ENCODE peak calls at places on chromosome 5, in four cellular contexts. F, O, Q and W are unnamed samples.
A peak's percentile ranks its signal among the peaks of the same experiment; 100 is the strongest.

GRCh38 chr5:71748360-71748759 is 29.3 kb downstream of the CARTPT start:
- DNase-seq in O (no peak), F (no peak), Q (no peak), W (no peak)

GRCh38 chr5:159912033-159912800 is 4.1 kb upstream of the ADRA1B start:
- DNase-seq in O (no peak), Q (peak; percentile 86), F (peak; percentile 82), W (no peak)

GRCh38 chr5:100456615-100457014 is 78.6 kb upstream of the FAM174A start:
- DNase-seq in F (no peak), O (no peak), Q (no peak), W (no peak)

GRCh38 chr5:79109527-79110492 is 1.8 kb upstream of the BHMT start:
- DNase-seq in O (peak; percentile 29), F (no peak), Q (no peak), W (no peak)

GRCh38 chr5:103224118-103224893 is 34.3 kb upstream of the MACIR start:
- DNase-seq in Q (peak; percentile 69), O (peak; percentile 57), F (peak; percentile 50), W (peak; percentile 19)

GRCh38 chr5:6766558-6767191 is 53.4 kb downstream of the TENT4A start:
- DNase-seq in O (peak; percentile 77), F (peak; percentile 52), Q (peak; percentile 65), W (peak; percentile 89)

GRCh38 chr5:149860801-149861322 is 83.7 kb downstream of the PDE6A start:
- DNase-seq in Q (peak; percentile 44), O (no peak), F (peak; percentile 26), W (no peak)

GRCh38 chr5:3740546-3741371 is 145.1 kb downstream of the IRX1 start:
- DNase-seq in Q (peak; percentile 68), O (no peak), F (peak; percentile 55), W (peak; percentile 11)

GRCh38 chr5:172646716-172647285 is 5.7 kb downstream of the NEURL1B start:
- DNase-seq in O (no peak), F (no peak), Q (no peak), W (no peak)

GRCh38 chr5:141303756-141304155 is at the start of gene SLC25A2:
- DNase-seq in O (no peak), F (no peak), Q (no peak), W (no peak)

GRCh38 chr5:21654551-21654950 is 1198.6 kb downstream of the CDH12 start:
- DNase-seq in O (no peak), F (no peak), Q (no peak), W (no peak)

GRCh38 chr5:150624334-150625163 is 15.9 kb upstream of the SYNPO start:
- DNase-seq in F (no peak), Q (no peak), O (no peak), W (no peak)

GRCh38 chr5:73451218-73452130 is 2.9 kb upstream of the FOXD1 start:
- DNase-seq in Q (peak; percentile 56), F (no peak), O (no peak), W (no peak)

GRCh38 chr5:73452215-73452614 is 3.6 kb upstream of the FOXD1 start:
- DNase-seq in F (no peak), Q (no peak), O (no peak), W (no peak)

GRCh38 chr5:73448451-73449136 is at the start of gene FOXD1:
- DNase-seq in F (peak; percentile 96), O (peak; percentile 92), Q (peak; percentile 98), W (peak; percentile 52)

GRCh38 chr5:73450041-73450598 is 1.5 kb upstream of the FOXD1 start:
- DNase-seq in Q (no peak), O (no peak), F (no peak), W (no peak)

GRCh38 chr5:73450672-73451217 is 2.2 kb upstream of the FOXD1 start:
- DNase-seq in O (no peak), Q (peak; percentile 52), F (no peak), W (no peak)
- TF ChIP-seq EZH2 in O (no peak), Q (no peak), F (no peak), W (no peak)

GRCh38 chr5:18043344-18043743 is 409.1 kb downstream of the TAF11L14 start:
- DNase-seq in Q (no peak), O (no peak), F (no peak), W (no peak)
- TF ChIP-seq EZH2 in Q (no peak), O (no peak), F (no peak), W (no peak)

GRCh38 chr5:174925586-174925985 is 201.2 kb downstream of the MSX2 start:
- DNase-seq in O (no peak), F (no peak), Q (no peak), W (no peak)
- TF ChIP-seq EZH2 in O (no peak), F (no peak), Q (no peak), W (no peak)

GRCh38 chr5:132828846-132829494 is 1.5 kb downstream of the SHROOM1 start:
- DNase-seq in Q (no peak), F (no peak), O (no peak), W (no peak)
- TF ChIP-seq EZH2 in Q (no peak), F (no peak), O (no peak), W (no peak)

GRCh38 chr5:33261305-33261704 is 179.5 kb upstream of the TARS1 start:
- DNase-seq in O (no peak), F (peak; percentile 78), Q (peak; percentile 82), W (no peak)

GRCh38 chr5:33258553-33258952 is 182.2 kb upstream of the TARS1 start:
- DNase-seq in Q (peak; percentile 56), F (peak; percentile 47), O (no peak), W (no peak)

GRCh38 chr5:33260098-33260497 is 180.7 kb upstream of the TARS1 start:
- DNase-seq in O (no peak), Q (peak; percentile 60), F (peak; percentile 45), W (no peak)

GRCh38 chr5:33257807-33258491 is 182.8 kb upstream of the TARS1 start:
- DNase-seq in Q (peak; percentile 91), O (peak; percentile 3), F (peak; percentile 90), W (no peak)

DNA sequence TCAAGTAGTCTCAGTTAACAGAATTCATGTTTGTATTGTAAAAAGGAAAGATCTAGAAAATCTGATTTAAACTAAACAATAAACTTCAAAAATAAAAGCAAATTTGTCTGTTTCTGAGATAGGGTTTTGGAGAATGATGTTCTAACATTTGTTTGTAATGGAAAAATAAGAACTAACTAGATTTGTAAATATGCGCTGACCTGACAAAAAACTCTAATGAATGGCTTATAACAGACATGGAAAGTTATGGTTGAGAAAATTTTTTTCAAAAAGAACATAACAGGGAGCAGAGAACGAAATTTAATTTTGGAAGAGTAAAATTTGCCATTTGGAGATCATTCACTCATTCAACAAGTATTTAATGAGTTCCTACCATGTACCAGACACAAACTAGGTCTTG is 179.0 kb upstream of the TARS1 start:
- DNase-seq in Q (no peak), F (no peak), O (no peak), W (no peak)
- TF ChIP-seq EZH2 in Q (no peak), F (no peak), O (no peak), W (no peak)

DNA sequence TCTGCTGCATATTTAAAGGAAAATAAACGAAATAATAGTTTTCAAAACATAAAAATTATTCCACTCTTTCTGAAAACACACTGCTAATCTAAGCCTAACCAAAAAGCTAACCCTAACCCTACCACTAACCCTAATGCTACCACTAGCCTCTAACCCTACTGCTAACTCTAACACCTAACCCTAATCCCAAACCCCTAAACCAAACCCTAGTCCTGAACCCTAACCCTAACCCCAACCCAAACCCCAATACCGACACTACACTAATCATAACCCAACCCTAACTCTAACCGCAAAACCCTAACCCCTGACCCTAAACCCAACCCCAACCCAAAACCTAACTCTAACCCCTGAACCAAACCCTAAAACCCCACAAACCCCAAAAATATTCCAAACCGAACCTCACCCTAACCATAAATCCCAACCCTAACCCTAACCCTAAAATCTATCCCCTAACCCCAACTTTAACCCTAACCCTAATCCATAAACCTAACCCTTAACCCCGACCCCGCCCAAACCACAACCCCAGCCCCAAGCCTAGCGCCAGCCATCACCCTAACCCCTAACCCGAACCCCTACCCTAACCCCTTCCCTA is 41.9 kb upstream of the PLEKHG4B start:
- DNase-seq in F (no peak), O (no peak), Q (no peak), W (no peak)
- TF ChIP-seq EZH2 in F (no peak), O (no peak), Q (no peak), W (no peak)

GRCh38 chr5:176847155-176847554 is 36.8 kb downstream of the UNC5A start:
- DNase-seq in Q (no peak), O (no peak), F (no peak), W (no peak)
- TF ChIP-seq EZH2 in Q (no peak), O (no peak), F (peak; percentile 47), W (no peak)

GRCh38 chr5:43425965-43426364 is 13.8 kb upstream of the CCL28 start:
- DNase-seq in O (no peak), F (peak; percentile 98), Q (peak; percentile 98), W (peak; percentile 35)

GRCh38 chr5:43418561-43418960 is 6.4 kb upstream of the CCL28 start:
- DNase-seq in Q (no peak), O (no peak), F (no peak), W (no peak)

GRCh38 chr5:43422143-43422542 is 10.0 kb upstream of the CCL28 start:
- DNase-seq in O (no peak), Q (peak; percentile 92), F (peak; percentile 93), W (no peak)

GRCh38 chr5:43420241-43420640 is 8.1 kb upstream of the CCL28 start:
- DNase-seq in F (peak; percentile 30), Q (peak; percentile 49), O (no peak), W (no peak)

DNA sequence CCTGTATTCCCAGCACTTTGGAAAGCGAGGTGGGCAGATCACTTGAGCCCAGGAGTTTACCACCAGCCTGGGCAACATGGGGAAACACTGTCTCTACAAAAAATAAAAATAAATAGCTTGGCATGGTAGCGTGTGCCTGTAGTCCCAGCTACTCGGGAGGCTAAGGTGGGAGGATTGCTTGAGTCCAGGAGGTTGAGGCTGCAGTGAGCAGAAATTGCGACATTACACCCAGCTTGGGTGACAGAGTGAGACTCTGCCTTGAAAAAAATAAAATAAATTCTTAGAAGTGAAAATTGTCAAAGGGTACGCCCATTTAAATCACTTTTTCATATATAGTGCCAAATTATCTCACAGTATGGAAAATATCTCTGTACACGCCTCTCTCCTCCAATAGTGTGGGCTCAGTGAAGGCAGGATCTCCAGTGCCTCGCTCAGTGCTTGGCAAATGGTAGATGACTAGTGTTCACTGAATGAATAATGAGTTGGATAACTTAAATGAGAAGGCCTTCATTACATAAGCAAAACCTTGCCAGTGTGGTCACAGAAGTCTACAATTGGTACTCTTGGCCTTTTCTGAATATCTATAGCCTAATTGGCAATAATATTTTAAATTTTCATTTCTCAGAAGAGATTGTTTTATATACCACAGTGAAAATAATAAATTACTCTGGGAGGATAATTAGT is 9.4 kb upstream of the CCL28 start:
- DNase-seq in F (peak; percentile 79), Q (peak; percentile 79), O (no peak), W (no peak)
- TF ChIP-seq EZH2 in F (no peak), Q (no peak), O (no peak), W (no peak)

GRCh38 chr5:139904566-139905400 is 109.2 kb downstream of the PSD2 start:
- DNase-seq in F (no peak), O (no peak), Q (no peak), W (no peak)
- TF ChIP-seq EZH2 in F (peak; percentile 89), O (no peak), Q (peak; percentile 74), W (no peak)

DNA sequence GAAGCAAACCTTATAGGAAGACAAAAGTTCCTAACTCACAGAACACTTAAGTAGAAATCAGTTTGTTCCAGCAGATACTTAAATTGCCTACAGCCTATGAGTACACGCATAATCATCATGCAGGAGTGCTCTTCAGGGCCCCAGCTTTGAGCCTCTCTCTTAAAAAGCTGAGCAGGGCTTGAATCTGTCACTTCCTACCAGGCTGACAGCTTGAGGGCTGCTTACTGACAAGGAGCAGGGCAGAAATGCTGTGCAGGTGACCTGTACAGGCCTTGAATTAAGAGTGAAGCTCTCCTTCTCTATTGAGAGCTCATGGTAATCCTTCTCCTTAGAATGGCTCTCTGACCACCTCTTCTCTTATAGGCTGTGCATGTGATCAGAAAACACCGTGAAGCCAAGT is 66.5 kb upstream of the MAST4 start:
- DNase-seq in F (no peak), O (no peak), Q (no peak), W (no peak)
- TF ChIP-seq EZH2 in F (no peak), O (no peak), Q (no peak), W (no peak)